ENCODE peak calls at places on chromosomes 3 and 15, in ten cellular contexts. Q is BJ, A is PC-3, J is IMR-90, K is GM13976, S is H9, V is body of pancreas, T is psoas muscle, D is lower leg skin, U is AG04450. B is an unnamed sample.

GRCh38 chr3:169661567-169662214 is 1.8 kb downstream of the MECOM start:
- DNase-seq in Q (no peak), A (peak), J (peak), K (peak), S (peak), V (peak), T (peak), D (peak), U (no peak), B (peak)

GRCh38 chr15:78063966-78064365 is 13.5 kb downstream of the TBC1D2B start:
- DNase-seq in Q (no peak), A (no peak), J (peak), K (no peak), S (no peak), V (no peak), T (no peak), D (peak), U (no peak), B (no peak)

GRCh38 chr15:49124371-49124770 is 31.0 kb downstream of the COPS2 start:
- DNase-seq in Q (no peak), A (no peak), J (peak), K (no peak), S (no peak), V (no peak), T (no peak), D (no peak), U (no peak), B (no peak)

GRCh38 chr3:2772803-2773202 is 337.4 kb downstream of the IL5RA start:
- DNase-seq in Q (no peak), A (no peak), J (no peak), K (no peak), S (no peak), V (no peak), T (no peak), D (no peak), U (no peak), B (no peak)

GRCh38 chr15:80789836-80790235 is 10.7 kb downstream of the CEMIP start:
- DNase-seq in Q (no peak), A (no peak), J (no peak), K (no peak), S (no peak), V (no peak), T (no peak), D (peak), U (no peak), B (no peak)

GRCh38 chr3:38297947-38298711 is 16.0 kb downstream of the SLC22A14 start:
- DNase-seq in Q (no peak), A (peak), J (peak), K (no peak), S (peak), V (no peak), T (no peak), D (no peak), U (no peak), B (no peak)

GRCh38 chr3:13143381-13144004 is 70.3 kb upstream of the IQSEC1 start:
- DNase-seq in Q (no peak), A (no peak), J (no peak), K (no peak), S (no peak), V (no peak), T (no peak), D (peak), U (no peak), B (no peak)

GRCh38 chr3:185900228-185900627 is 37.6 kb downstream of the TRA2B start:
- DNase-seq in Q (peak), A (peak), J (peak), K (no peak), S (no peak), V (no peak), T (peak), D (no peak), U (peak), B (peak)

GRCh38 chr15:38691951-38692788 is 127.6 kb upstream of the RASGRP1 start:
- DNase-seq in Q (no peak), A (no peak), J (no peak), K (no peak), S (no peak), V (no peak), T (no peak), D (no peak), U (no peak), B (no peak)

GRCh38 chr3:160400631-160401150 is 1.2 kb downstream of the SMC4 start:
- DNase-seq in Q (no peak), A (peak), J (no peak), K (peak), S (no peak), V (peak), T (no peak), D (no peak), U (no peak), B (peak)

GRCh38 chr3:150733936-150734794 is 28.8 kb downstream of the SIAH2 start:
- DNase-seq in Q (no peak), A (no peak), J (peak), K (no peak), S (no peak), V (no peak), T (no peak), D (no peak), U (no peak), B (no peak)

GRCh38 chr3:10917176-10917575 is 75.4 kb upstream of the SLC6A1 start:
- DNase-seq in Q (no peak), A (peak), J (no peak), K (no peak), S (no peak), V (no peak), T (no peak), D (no peak), U (no peak), B (no peak)

GRCh38 chr15:68560501-68561113 is 18.2 kb upstream of the CORO2B start:
- DNase-seq in Q (no peak), A (no peak), J (no peak), K (no peak), S (peak), V (no peak), T (no peak), D (peak), U (no peak), B (no peak)
- TF ChIP-seq CTCF in Q (no peak), A (no peak), J (no peak), K (no peak), S (no peak), V (no peak), T (no peak), D (no peak), U (no peak), B (no peak)

GRCh38 chr3:161879470-161879869 is 382.9 kb downstream of the OTOL1 start:
- DNase-seq in Q (no peak), A (no peak), J (no peak), K (no peak), S (no peak), V (no peak), T (no peak), D (no peak), U (no peak), B (no peak)

GRCh38 chr3:161875483-161875882 is 378.9 kb downstream of the OTOL1 start:
- DNase-seq in Q (no peak), A (no peak), J (no peak), K (no peak), S (no peak), V (no peak), T (no peak), D (no peak), U (no peak), B (no peak)
- TF ChIP-seq CTCF in Q (no peak), A (no peak), J (no peak), K (no peak), S (no peak), V (no peak), T (no peak), D (no peak), U (no peak), B (no peak)

GRCh38 chr3:128066111-128066510 is 13.9 kb downstream of the SEC61A1 start:
- DNase-seq in Q (no peak), A (no peak), J (no peak), K (no peak), S (no peak), V (no peak), T (no peak), D (no peak), U (no peak), B (no peak)

GRCh38 chr3:128064962-128065361 is 12.7 kb downstream of the SEC61A1 start:
- DNase-seq in Q (no peak), A (no peak), J (no peak), K (no peak), S (no peak), V (no peak), T (no peak), D (no peak), U (no peak), B (no peak)

GRCh38 chr3:128056258-128056657 is 4.0 kb downstream of the SEC61A1 start:
- DNase-seq in Q (no peak), A (no peak), J (no peak), K (no peak), S (no peak), V (no peak), T (no peak), D (no peak), U (no peak), B (no peak)

GRCh38 chr3:128062033-128062745 is 10.0 kb downstream of the SEC61A1 start:
- DNase-seq in Q (no peak), A (no peak), J (no peak), K (no peak), S (no peak), V (no peak), T (no peak), D (no peak), U (no peak), B (no peak)

DNA sequence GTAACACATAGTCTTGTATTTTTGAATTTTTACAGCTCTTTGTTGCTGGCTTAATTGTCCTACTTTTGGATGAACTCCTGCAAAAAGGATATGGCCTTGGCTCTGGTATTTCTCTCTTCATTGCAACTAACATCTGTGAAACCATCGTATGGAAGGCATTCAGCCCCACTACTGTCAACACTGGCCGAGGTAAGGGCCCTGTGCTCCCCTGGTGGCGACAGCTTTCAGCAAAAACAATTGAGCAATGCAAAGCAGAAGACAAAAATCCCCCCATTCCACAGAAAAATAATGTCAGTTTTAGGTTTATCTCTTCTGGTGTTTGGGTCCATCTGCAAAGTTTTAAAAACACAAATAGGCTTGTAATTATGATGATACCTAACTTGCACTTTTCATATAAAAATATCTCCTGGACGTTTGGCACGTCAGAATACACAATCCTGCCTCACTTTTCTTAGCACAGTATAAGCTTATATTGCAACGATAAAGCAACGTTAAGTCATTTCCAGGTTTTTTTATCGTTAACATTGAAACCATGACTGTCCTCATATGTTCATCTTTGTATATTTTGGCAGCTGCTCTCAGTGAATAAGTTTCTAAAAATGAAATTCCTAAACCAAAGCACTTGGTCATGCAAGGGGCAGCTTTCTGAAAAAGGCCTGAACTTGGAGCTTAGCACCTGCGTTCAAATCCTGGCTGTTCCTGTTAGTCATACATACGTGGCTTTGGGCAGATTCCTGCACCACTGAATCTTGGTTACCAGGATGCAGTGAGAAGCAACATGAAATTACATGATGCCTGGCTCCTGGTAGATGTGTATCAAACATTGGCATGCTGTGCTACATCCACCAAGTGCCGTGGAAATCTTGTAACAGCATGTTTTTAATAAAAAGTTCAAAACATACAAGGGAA is 8.5 kb downstream of the SEC61A1 start:
- DNase-seq in Q (peak), A (peak), J (peak), K (no peak), S (no peak), V (no peak), T (no peak), D (no peak), U (peak), B (no peak)
- TF ChIP-seq CTCF in Q (peak), A (no peak), J (peak), K (no peak), S (no peak), V (no peak), T (no peak), D (no peak), U (peak), B (no peak)

GRCh38 chr3:81668283-81668682 is 93.2 kb downstream of the GBE1 start:
- DNase-seq in Q (no peak), A (no peak), J (no peak), K (no peak), S (no peak), V (no peak), T (no peak), D (no peak), U (no peak), B (no peak)

GRCh38 chr3:81663114-81663513 is 98.3 kb downstream of the GBE1 start:
- DNase-seq in Q (no peak), A (no peak), J (no peak), K (no peak), S (no peak), V (no peak), T (no peak), D (no peak), U (no peak), B (no peak)

DNA sequence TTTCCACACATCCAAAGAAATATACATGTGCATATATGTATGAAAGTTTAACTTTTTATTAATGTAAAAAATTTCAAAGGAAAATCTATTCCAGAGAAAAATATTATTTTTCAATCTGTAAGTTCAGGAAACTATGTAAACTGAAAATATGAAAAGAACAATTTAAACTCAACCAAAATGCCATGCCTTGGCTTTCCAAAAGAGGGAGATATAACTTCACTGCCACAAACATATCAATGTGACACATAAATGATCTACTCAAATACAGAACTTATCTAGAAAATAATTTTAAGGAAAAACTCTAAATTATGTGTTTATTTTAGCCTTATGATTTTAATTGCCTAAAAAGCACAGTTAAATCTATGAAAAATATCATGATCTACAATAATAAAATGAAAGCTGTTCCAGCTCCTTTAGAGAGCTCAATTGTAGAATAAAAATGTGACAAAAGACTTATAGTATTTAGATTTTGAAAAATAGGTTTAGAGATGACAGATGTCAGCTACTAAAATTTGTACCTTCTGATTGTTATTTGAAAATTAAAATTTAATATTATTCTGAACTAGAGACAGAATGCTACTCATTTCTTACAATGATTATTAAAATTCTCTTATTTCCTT is 94.8 kb downstream of the GBE1 start:
- DNase-seq in Q (no peak), A (peak), J (peak), K (peak), S (no peak), V (no peak), T (no peak), D (no peak), U (no peak), B (no peak)
- TF ChIP-seq CTCF in Q (peak), A (peak), J (peak), K (peak), S (peak), V (peak), T (peak), D (no peak), U (peak), B (peak)

GRCh38 chr15:100875976-100876375 is 3.7 kb upstream of the ALDH1A3 start:
- DNase-seq in Q (no peak), A (no peak), J (no peak), K (no peak), S (no peak), V (no peak), T (no peak), D (no peak), U (no peak), B (no peak)

GRCh38 chr15:100875495-100875894 is 4.1 kb upstream of the ALDH1A3 start:
- DNase-seq in Q (no peak), A (no peak), J (no peak), K (no peak), S (no peak), V (no peak), T (no peak), D (no peak), U (no peak), B (no peak)

GRCh38 chr15:100877551-100877950 is 2.1 kb upstream of the ALDH1A3 start:
- DNase-seq in Q (no peak), A (peak), J (no peak), K (no peak), S (peak), V (no peak), T (no peak), D (no peak), U (no peak), B (no peak)

GRCh38 chr15:100869151-100869999 is 10.3 kb upstream of the ALDH1A3 start:
- DNase-seq in Q (no peak), A (no peak), J (no peak), K (no peak), S (peak), V (no peak), T (no peak), D (no peak), U (no peak), B (peak)

GRCh38 chr15:100873029-100873677 is 6.5 kb upstream of the ALDH1A3 start:
- DNase-seq in Q (peak), A (peak), J (peak), K (peak), S (peak), V (peak), T (no peak), D (peak), U (peak), B (peak)
- TF ChIP-seq CTCF in Q (peak), A (peak), J (peak), K (peak), S (peak), V (peak), T (peak), D (no peak), U (peak), B (peak)

B was measured in nephron progenitor cell.